ENCODE peak calls at places on chromosomes 7 and 10, in nine cellular contexts. A is activated CD8-positive, alpha-beta T cell treated with anti-CD3 and anti-CD28 coated beads, Interleukin-2, amount 10 ng/mL, durations not matched to agents 7 days and 5 days; S is tibial nerve; L is anterior cingulate cortex; C is iris pigment epithelial cell; G is SK-MEL-5; P is astrocyte of the hippocampus; D is stromal cell of bone marrow; F is H4. N is an unnamed sample.
A peak's percentile ranks its signal among the peaks of the same experiment; 100 is the strongest.

GRCh38 chr7:41268874-41269273 is 434.0 kb downstream of the INHBA start:
- DNase-seq in D (no peak), G (no peak), S (no peak), P (no peak), L (no peak), F (no peak), A (no peak), C (no peak), N (no peak)

GRCh38 chr7:131653418-131654248 is 97.2 kb upstream of the PODXL start:
- DNase-seq in G (no peak), L (no peak), S (no peak), P (peak; percentile 32), F (peak; percentile 40), D (no peak), C (peak; percentile 6), A (no peak), N (no peak)

GRCh38 chr10:29635711-29636144 is 957 bp upstream of the SVIL start:
- DNase-seq in C (peak; percentile 64), F (no peak), D (no peak), G (peak; percentile 81), A (peak; percentile 26), L (no peak), P (peak; percentile 78), S (no peak), N (no peak)

GRCh38 chr10:70518695-70519094 is 40.1 kb downstream of the PALD1 start:
- DNase-seq in F (no peak), L (no peak), A (no peak), P (peak; percentile 67), C (peak; percentile 72), D (peak; percentile 12), S (no peak), G (no peak), N (no peak)

GRCh38 chr7:33876600-33877274 is 28.6 kb upstream of the BMPER start:
- DNase-seq in C (no peak), G (no peak), D (no peak), A (no peak), P (no peak), L (no peak), S (no peak), F (no peak), N (no peak)

GRCh38 chr7:107111196-107111595 is 57.6 kb upstream of the HBP1 start:
- DNase-seq in G (no peak), P (no peak), F (no peak), L (no peak), C (no peak), A (no peak), S (no peak), D (no peak), N (no peak)

GRCh38 chr10:78134919-78135318 is 101.3 kb downstream of the RPS24 start:
- DNase-seq in P (no peak), C (no peak), S (no peak), F (no peak), L (no peak), D (no peak), G (peak; percentile 41), A (no peak), N (no peak)

GRCh38 chr10:35353805-35354204 is 17.5 kb downstream of the CCNY start:
- DNase-seq in F (no peak), G (no peak), D (no peak), A (no peak), S (no peak), L (no peak), C (no peak), P (no peak), N (no peak)

GRCh38 chr7:94239661-94240234 is 154.9 kb upstream of the COL1A2 start:
- DNase-seq in F (no peak), C (no peak), G (no peak), S (no peak), D (no peak), P (no peak), L (no peak), A (no peak), N (no peak)

GRCh38 chr10:75397571-75397921 is 4.0 kb downstream of the ZNF503 start:
- DNase-seq in L (no peak), G (no peak), S (no peak), C (peak; percentile 27), A (no peak), F (no peak), D (no peak), P (peak; percentile 29), N (no peak)

GRCh38 chr10:103153765-103154197 is 39.3 kb downstream of the NT5C2 start:
- DNase-seq in C (peak; percentile 72), A (no peak), L (no peak), D (no peak), S (no peak), F (peak; percentile 11), P (peak; percentile 31), G (no peak), N (no peak)

GRCh38 chr10:52639652-52640051 is 132.9 kb downstream of the MBL2 start:
- DNase-seq in P (peak; percentile 29), C (peak; percentile 1), D (no peak), S (no peak), F (peak; percentile 42), A (no peak), G (no peak), L (no peak), N (no peak)

GRCh38 chr7:100694196-100694745 is at the start of gene GIGYF1:
- DNase-seq in P (peak; percentile 86), D (no peak), L (peak; percentile 6), A (peak; percentile 75), G (peak; percentile 71), C (peak; percentile 52), F (peak; percentile 58), S (peak; percentile 69), N (no peak)

GRCh38 chr10:22803201-22803895 is 89.0 kb upstream of the PIP4K2A start:
- DNase-seq in G (no peak), F (no peak), P (peak; percentile 68), C (peak; percentile 75), L (no peak), A (no peak), S (no peak), D (no peak), N (no peak)

GRCh38 chr10:28411648-28412047 is 108.8 kb upstream of the MPP7 start:
- DNase-seq in F (no peak), C (no peak), A (no peak), P (no peak), G (no peak), D (peak; percentile 48), L (no peak), S (no peak), N (no peak)

GRCh38 chr7:19754521-19755116 is 18.8 kb downstream of the TMEM196 start:
- DNase-seq in G (peak; percentile 75), L (no peak), S (no peak), C (peak; percentile 28), F (peak; percentile 46), P (peak; percentile 49), D (peak; percentile 14), A (no peak), N (no peak)

GRCh38 chr7:101294039-101294831 is 27.4 kb downstream of the IFT22 start:
- DNase-seq in D (no peak), A (no peak), C (no peak), P (no peak), G (no peak), L (no peak), S (no peak), F (no peak), N (no peak)

GRCh38 chr10:5603091-5603847 is 63.1 kb downstream of the ASB13 start:
- DNase-seq in L (no peak), F (no peak), S (no peak), P (no peak), C (no peak), D (no peak), G (no peak), A (no peak), N (no peak)

GRCh38 chr7:8594115-8594514 is 160.7 kb downstream of the NXPH1 start:
- DNase-seq in D (no peak), A (no peak), F (no peak), C (no peak), P (no peak), S (no peak), L (no peak), G (no peak), N (no peak)

N was measured in CMK.